ENCODE peak calls at places on chromosomes 5 and 9, in six cellular contexts. J, A, S, K, H and Q are unnamed samples.

GRCh38 chr5:93348231-93348630 is 232.8 kb downstream of the NR2F1-AS1 start:
- DNase-seq in S (no peak), H (no peak), J (no peak), A (no peak), K (no peak), Q (no peak)

GRCh38 chr9:75462866-75463265 is 374.6 kb downstream of the OSTF1 start:
- DNase-seq in J (no peak), S (no peak), H (no peak), A (no peak), K (no peak), Q (no peak)

GRCh38 chr5:175163586-175164275 is 280.3 kb downstream of the DRD1 start:
- DNase-seq in J (no peak), H (no peak), A (no peak), S (no peak), K (no peak), Q (no peak)

GRCh38 chr5:179732918-179733763 is 519 bp downstream of the MAML1 start:
- DNase-seq in K (peak; percentile 64), H (peak; percentile 28), A (peak; percentile 48), J (no peak), S (peak; percentile 52), Q (peak; percentile 24)

GRCh38 chr9:34984049-34984448 is 5.5 kb upstream of the DNAJB5 start:
- DNase-seq in H (no peak), K (no peak), S (peak; percentile 87), A (peak; percentile 26), J (peak; percentile 46), Q (no peak)

GRCh38 chr9:110321055-110321454 is 16.6 kb downstream of the TXNDC8 start:
- DNase-seq in A (no peak), S (no peak), J (no peak), H (no peak), K (no peak), Q (no peak)

GRCh38 chr9:75451505-75451904 is 363.2 kb downstream of the OSTF1 start:
- DNase-seq in S (no peak), H (no peak), K (no peak), J (no peak), A (no peak), Q (no peak)

GRCh38 chr5:123916331-123917121 is 404.5 kb downstream of the CSNK1G3 start:
- DNase-seq in H (no peak), A (peak; percentile 87), S (no peak), J (no peak), K (no peak), Q (no peak)

GRCh38 chr5:6717247-6717646 is 4.0 kb downstream of the TENT4A start:
- DNase-seq in J (no peak), S (no peak), K (no peak), H (no peak), A (no peak), Q (no peak)

GRCh38 chr5:98936948-98937715 is 8.3 kb upstream of the CHD1 start:
- DNase-seq in H (no peak), A (no peak), K (no peak), S (no peak), J (no peak), Q (no peak)

GRCh38 chr5:149062371-149063016 is 368 bp downstream of the SH3TC2 start:
- DNase-seq in H (no peak), K (no peak), J (peak; percentile 79), A (peak; percentile 96), S (no peak), Q (no peak)

GRCh38 chr9:134412298-134412711 is 86.0 kb downstream of the RXRA start:
- DNase-seq in A (no peak), H (no peak), J (no peak), K (no peak), S (no peak), Q (no peak)

GRCh38 chr9:36932198-36932597 is 101.9 kb downstream of the PAX5 start:
- DNase-seq in A (no peak), S (no peak), H (no peak), J (no peak), K (no peak), Q (no peak)

GRCh38 chr5:158382473-158382872 is 523.5 kb upstream of the CLINT1 start:
- DNase-seq in K (peak; percentile 68), H (no peak), A (peak; percentile 97), J (peak; percentile 28), S (no peak), Q (peak; percentile 42)

GRCh38 chr5:132017738-132018625 is 6.5 kb upstream of the ACSL6 start:
- DNase-seq in S (no peak), J (no peak), A (no peak), K (peak; percentile 17), H (no peak), Q (no peak)

GRCh38 chr9:101467690-101468089 is 32.1 kb upstream of the ALDOB start:
- DNase-seq in K (no peak), H (no peak), A (no peak), J (no peak), S (no peak), Q (no peak)

GRCh38 chr5:74641778-74642542 is 1.4 kb upstream of the ENC1 start:
- DNase-seq in A (peak; percentile 84), J (peak; percentile 95), S (peak; percentile 55), K (peak; percentile 54), H (peak; percentile 23), Q (peak; percentile 68)

GRCh38 chr9:112764344-112764743 is 13.8 kb downstream of the SNX30 start:
- DNase-seq in K (no peak), S (peak; percentile 38), J (no peak), A (peak; percentile 81), H (peak; percentile 81), Q (peak; percentile 88)

GRCh38 chr5:168433982-168434381 is 52.3 kb upstream of the RARS1 start:
- DNase-seq in J (no peak), S (peak; percentile 87), H (no peak), K (no peak), A (no peak), Q (peak; percentile 95)

GRCh38 chr9:7777776-7778175 is 21.8 kb downstream of the DMAC1 start:
- DNase-seq in K (no peak), H (peak; percentile 58), J (no peak), A (no peak), S (no peak), Q (peak; percentile 29)

GRCh38 chr5:94524841-94525697 is 93.3 kb downstream of the KIAA0825 start:
- DNase-seq in S (peak; percentile 60), J (peak; percentile 80), A (peak; percentile 38), K (no peak), H (peak; percentile 3), Q (peak; percentile 61)

GRCh38 chr9:80208662-80209061 is 636.9 kb downstream of the TLE4 start:
- DNase-seq in A (no peak), S (no peak), K (no peak), H (no peak), J (no peak), Q (no peak)

GRCh38 chr5:96478983-96479382 is 45.9 kb upstream of the PCSK1 start:
- DNase-seq in J (no peak), K (no peak), S (no peak), H (no peak), A (no peak), Q (no peak)

GRCh38 chr9:133955821-133956411 is 36.2 kb downstream of the VAV2 start:
- DNase-seq in A (no peak), J (peak; percentile 49), H (peak; percentile 76), K (peak; percentile 50), S (peak; percentile 78), Q (peak; percentile 88)

GRCh38 chr9:130138791-130139190 is 33.4 kb upstream of the NCS1 start:
- DNase-seq in S (no peak), H (peak; percentile 90), A (peak; percentile 90), K (no peak), J (no peak), Q (no peak)

GRCh38 chr5:38648703-38649291 is 92.4 kb upstream of the LIFR start:
- DNase-seq in S (no peak), H (no peak), A (no peak), K (no peak), J (no peak), Q (no peak)

GRCh38 chr5:135065306-135066265 is 31.6 kb upstream of the PITX1 start:
- DNase-seq in K (no peak), A (no peak), S (no peak), J (no peak), H (no peak), Q (no peak)

GRCh38 chr5:136559651-136560050 is 194.3 kb upstream of the TRPC7 start:
- DNase-seq in J (no peak), A (no peak), H (no peak), S (no peak), K (no peak), Q (no peak)

GRCh38 chr5:111075520-111075919 is 4.0 kb downstream of the TSLP start:
- DNase-seq in J (no peak), H (no peak), A (peak; percentile 86), S (no peak), K (no peak), Q (no peak)

GRCh38 chr9:125878241-125878640 is 131.1 kb downstream of the PBX3 start:
- DNase-seq in A (peak; percentile 74), H (peak; percentile 50), J (no peak), S (no peak), K (no peak), Q (no peak)

GRCh38 chr9:116355153-116355827 is 201.7 kb downstream of the PAPPA start:
- DNase-seq in S (peak; percentile 45), K (no peak), H (peak; percentile 7), J (no peak), A (no peak), Q (no peak)

GRCh38 chr5:140111859-140112551 is 1.9 kb upstream of the PURA start:
- DNase-seq in K (no peak), A (no peak), H (no peak), J (peak; percentile 52), S (no peak), Q (no peak)

GRCh38 chr5:14834584-14835540 is 36.7 kb downstream of the ANKH start:
- DNase-seq in S (no peak), A (no peak), J (no peak), K (no peak), H (no peak), Q (peak; percentile 47)

GRCh38 chr5:93611900-93612898 is 29.2 kb downstream of the NR2F1 start:
- DNase-seq in H (peak; percentile 14), A (peak; percentile 47), S (peak; percentile 81), K (no peak), J (peak; percentile 51), Q (peak; percentile 45)

GRCh38 chr5:35771321-35771720 is 85.4 kb upstream of the IL7R start:
- DNase-seq in A (peak; percentile 97), K (no peak), S (no peak), H (no peak), J (no peak), Q (no peak)

GRCh38 chr9:78860806-78861475 is 564.0 kb downstream of the PSAT1 start:
- DNase-seq in H (peak; percentile 48), A (peak; percentile 88), J (no peak), K (no peak), S (no peak), Q (no peak)